ENCODE peak calls at places on chromosomes 4 and X, in nine cellular contexts. G is NCI-H1105; A is NCI-H460; P is fibroblast of lung; R is transverse colon; U is NCI-H1417 treated with DMSO at 0.1 percent for 48 hours; W is activated CD4-positive, alpha-beta T cell treated with anti-CD3 and anti-CD28 coated beads, Interleukin-2, amount 10 ng/mL, durations not matched to agents 7 days and 5 days; K is SIG-M5; S is T47D. M is an unnamed sample.
A peak's percentile ranks its signal among the peaks of the same experiment; 100 is the strongest.

GRCh38 chrX:150693782-150694574 is 782 bp downstream of the MTMR1 start:
- DNase-seq in G (peak; percentile 81), A (no peak), P (peak; percentile 72), R (peak; percentile 80), U (no peak), W (peak; percentile 80), K (no peak), S (no peak), M (peak; percentile 82)

GRCh38 chr4:68490826-68491457 is 43.7 kb downstream of the TMPRSS11E start:
- DNase-seq in G (peak; percentile 3), A (no peak), P (no peak), R (no peak), U (no peak), W (no peak), K (no peak), S (no peak), M (no peak)

GRCh38 chr4:145816091-145816490 is 122.5 kb downstream of the ZNF827 start:
- DNase-seq in G (no peak), A (no peak), P (peak; percentile 22), R (no peak), U (no peak), W (no peak), K (no peak), S (no peak), M (no peak)

GRCh38 chr4:24988776-24989175 is 42.0 kb downstream of the LGI2 start:
- DNase-seq in G (no peak), A (no peak), P (peak; percentile 32), R (no peak), U (no peak), W (no peak), K (no peak), S (peak; percentile 53), M (no peak)

GRCh38 chrX:141701081-141701480 is 2.5 kb upstream of the SPANXD start:
- DNase-seq in G (no peak), A (no peak), P (peak; percentile 64), R (no peak), U (no peak), W (no peak), K (no peak), S (no peak), M (no peak)

GRCh38 chrX:25640276-25640675 is 497.9 kb upstream of the MAGEB18 start:
- DNase-seq in G (no peak), A (no peak), P (no peak), R (no peak), U (no peak), W (no peak), K (no peak), S (no peak), M (no peak)

GRCh38 chr4:10078481-10079233 is 37.9 kb downstream of the WDR1 start:
- DNase-seq in G (no peak), A (no peak), P (no peak), R (no peak), U (no peak), W (no peak), K (no peak), S (no peak), M (no peak)

GRCh38 chrX:134636859-134637258 is 21.4 kb downstream of the PLAC1 start:
- DNase-seq in G (no peak), A (no peak), P (peak; percentile 59), R (no peak), U (no peak), W (no peak), K (no peak), S (no peak), M (no peak)

GRCh38 chr4:93764647-93765246 is 63.8 kb upstream of the ATOH1 start:
- DNase-seq in G (no peak), A (peak; percentile 43), P (peak; percentile 21), R (no peak), U (no peak), W (peak; percentile 30), K (no peak), S (peak; percentile 54), M (peak; percentile 33)

GRCh38 chr4:115165503-115165902 is 52.1 kb upstream of the NDST4 start:
- DNase-seq in G (no peak), A (no peak), P (peak; percentile 30), R (no peak), U (no peak), W (no peak), K (no peak), S (no peak), M (no peak)